ENCODE peak calls at places on chromosomes 16 and 17, in nine cellular contexts. O is HT1080; R is tibial artery; S is activated CD8-positive, alpha-beta memory T cell treated with anti-CD3 and anti-CD28 coated beads, Interleukin-2, amount 50 U/mL, for 4 hours; D is ovary; Z is T-cell; L is posterior vena cava; B is substantia nigra; T is fibroblast of gingiva. W is an unnamed sample.
A peak's percentile ranks its signal among the peaks of the same experiment; 100 is the strongest.

GRCh38 chr17:49676276-49676868 is 1.5 kb downstream of the SPOP start:
- DNase-seq in O (peak; percentile 34), R (no peak), S (no peak), D (no peak), Z (peak; percentile 10), L (no peak), B (no peak), T (peak; percentile 46), W (peak; percentile 41)

GRCh38 chr16:88651276-88651988 is 579 bp upstream of the CYBA start:
- DNase-seq in O (no peak), R (peak; percentile 72), S (peak; percentile 54), D (no peak), Z (peak; percentile 52), L (peak; percentile 88), B (no peak), T (peak; percentile 66), W (no peak)

GRCh38 chr17:1122681-1123396 is 56.9 kb downstream of the ABR start:
- DNase-seq in O (peak; percentile 69), R (peak; percentile 91), S (peak; percentile 86), D (peak; percentile 90), Z (peak; percentile 80), L (peak; percentile 94), B (peak; percentile 55), T (peak; percentile 19), W (peak; percentile 68)

GRCh38 chr17:77471984-77472836 is 331.4 kb downstream of the SEC14L1 start:
- DNase-seq in O (no peak), R (no peak), S (no peak), D (peak; percentile 72), Z (no peak), L (no peak), B (no peak), T (peak; percentile 79), W (peak; percentile 76)

GRCh38 chr17:57735707-57736106 is 9.4 kb downstream of the CCDC182 start:
- DNase-seq in O (peak; percentile 20), R (no peak), S (no peak), D (no peak), Z (no peak), L (no peak), B (no peak), T (no peak), W (peak; percentile 14)

GRCh38 chr16:35730251-35730650 is 2270.8 kb downstream of the TP53TG3F start:
- DNase-seq in O (no peak), R (no peak), S (no peak), D (no peak), Z (no peak), L (no peak), B (no peak), T (no peak), W (no peak)

GRCh38 chr17:16512011-16512410 is 20.0 kb upstream of the LRRC75A start:
- DNase-seq in O (no peak), R (peak; percentile 2), S (no peak), D (no peak), Z (no peak), L (no peak), B (no peak), T (no peak), W (no peak)

GRCh38 chr16:28181557-28181914 is 30.2 kb downstream of the XPO6 start:
- DNase-seq in O (peak; percentile 94), R (no peak), S (no peak), D (no peak), Z (no peak), L (no peak), B (no peak), T (peak; percentile 82), W (peak; percentile 84)

GRCh38 chr17:12619444-12620199 is 46.1 kb upstream of the MYOCD start:
- DNase-seq in O (no peak), R (no peak), S (no peak), D (peak; percentile 43), Z (no peak), L (no peak), B (no peak), T (peak; percentile 42), W (no peak)

GRCh38 chr16:32116080-32116479 is 137.0 kb upstream of the TP53TG3D start:
- DNase-seq in O (no peak), R (peak; percentile 19), S (peak; percentile 12), D (no peak), Z (peak; percentile 8), L (no peak), B (no peak), T (no peak), W (no peak)

GRCh38 chr16:48203974-48204824 is 39.9 kb upstream of the LONP2 start:
- DNase-seq in O (no peak), R (peak; percentile 37), S (no peak), D (no peak), Z (no peak), L (no peak), B (no peak), T (no peak), W (no peak)

GRCh38 chr17:28737770-28738679 is 5.8 kb upstream of the TRAF4 start:
- DNase-seq in O (no peak), R (no peak), S (no peak), D (no peak), Z (no peak), L (no peak), B (no peak), T (no peak), W (no peak)

GRCh38 chr17:79679631-79680340 is 51.0 kb upstream of the ENPP7 start:
- DNase-seq in O (no peak), R (no peak), S (no peak), D (no peak), Z (no peak), L (no peak), B (no peak), T (no peak), W (no peak)

GRCh38 chr16:25996052-25996451 is 304.3 kb downstream of the HS3ST4 start:
- DNase-seq in O (no peak), R (no peak), S (no peak), D (no peak), Z (no peak), L (no peak), B (no peak), T (no peak), W (no peak)

W was measured in mammary epithelial cell.